ENCODE peak calls at places on chromosome 5, in ten cellular contexts. X is NCI-H748 treated with DMSO at 0.1 percent for 48 hours; Z is activated CD8-positive, alpha-beta memory T cell treated with anti-CD3 and anti-CD28 coated beads for 1 hour; J is ELF-1; O is left cardiac atrium; A is stimulated activated CD8-positive, alpha-beta memory T cell treated with anti-CD3 and anti-CD28 coated beads, Interleukin-15, amount 100 ng/mL, for 1 hour; Y is iPS DF 6.9; I is mesothelial cell of epicardium; F is mucosa of gallbladder; U is HFF-Myc. B is an unnamed sample.
A peak's percentile ranks its signal among the peaks of the same experiment; 100 is the strongest.

GRCh38 chr5:34007116-34007674 is 655 bp downstream of the AMACR start:
- DNase-seq in O (no peak), X (peak; percentile 65), Z (no peak), J (peak; percentile 31), Y (no peak), F (no peak), I (no peak), U (no peak), A (no peak), B (no peak)

GRCh38 chr5:142287096-142287972 is 37.5 kb downstream of the SPRY4 start:
- DNase-seq in F (no peak), U (no peak), O (no peak), X (no peak), Z (no peak), J (peak; percentile 88), Y (no peak), I (no peak), A (no peak), B (no peak)

GRCh38 chr5:111383288-111383970 is 128.9 kb downstream of the STARD4 start:
- DNase-seq in J (no peak), A (no peak), X (no peak), I (no peak), Z (no peak), U (no peak), O (no peak), F (no peak), Y (no peak), B (no peak)

GRCh38 chr5:15690611-15691010 is 190.6 kb downstream of the FBXL7 start:
- DNase-seq in F (no peak), J (no peak), A (no peak), X (no peak), Z (no peak), O (no peak), U (no peak), Y (no peak), I (no peak), B (no peak)

GRCh38 chr5:93580387-93581100 is 475 bp downstream of the NR2F1-AS1 start:
- DNase-seq in X (peak; percentile 75), I (peak; percentile 52), U (no peak), F (no peak), O (peak; percentile 47), Y (no peak), Z (no peak), A (no peak), J (peak; percentile 52), B (no peak)

GRCh38 chr5:102959055-102959454 is 160.9 kb downstream of the GIN1 start:
- DNase-seq in J (no peak), Y (no peak), O (no peak), U (peak; percentile 79), A (no peak), F (no peak), Z (no peak), I (no peak), X (no peak), B (no peak)

GRCh38 chr5:113245427-113246052 is 189.2 kb downstream of the TSSK1B start:
- DNase-seq in A (no peak), F (no peak), I (no peak), Z (no peak), U (no peak), X (no peak), O (no peak), J (peak; percentile 13), Y (no peak), B (no peak)

GRCh38 chr5:150525163-150525562 is 17.2 kb downstream of the NDST1 start:
- DNase-seq in O (no peak), Y (no peak), U (no peak), X (no peak), I (no peak), F (no peak), Z (no peak), A (no peak), J (no peak), B (no peak)

GRCh38 chr5:60487466-60487865 is 212.5 kb downstream of the DEPDC1B start:
- DNase-seq in Y (no peak), A (no peak), Z (no peak), X (no peak), F (no peak), I (no peak), J (no peak), U (no peak), O (no peak), B (peak; percentile 21)

GRCh38 chr5:17440766-17441165 is 57.3 kb upstream of the TAF11L2 start:
- DNase-seq in J (no peak), A (no peak), Y (no peak), Z (no peak), X (no peak), U (no peak), O (no peak), F (no peak), I (no peak), B (no peak)

GRCh38 chr5:174335682-174336364 is 290.3 kb downstream of the NSG2 start:
- DNase-seq in A (no peak), Y (no peak), J (no peak), I (no peak), O (no peak), X (no peak), Z (no peak), F (no peak), U (no peak), B (no peak)

GRCh38 chr5:158175664-158176507 is 316.9 kb upstream of the CLINT1 start:
- DNase-seq in Z (no peak), O (no peak), F (no peak), J (peak; percentile 12), I (no peak), U (no peak), X (no peak), A (no peak), Y (no peak), B (peak; percentile 61)

GRCh38 chr5:2686296-2686695 is 65.2 kb downstream of the IRX2 start:
- DNase-seq in J (peak; percentile 36), U (no peak), X (peak; percentile 70), I (no peak), F (no peak), Y (no peak), Z (no peak), O (no peak), A (no peak), B (no peak)

GRCh38 chr5:103375356-103375755 is 116.8 kb downstream of the MACIR start:
- DNase-seq in I (no peak), O (no peak), A (no peak), X (no peak), Y (no peak), J (no peak), Z (no peak), F (no peak), U (no peak), B (no peak)

GRCh38 chr5:168612996-168613395 is 33.8 kb upstream of the PANK3 start:
- DNase-seq in Y (no peak), X (no peak), Z (no peak), A (no peak), U (no peak), J (no peak), I (no peak), F (no peak), O (no peak), B (no peak)

GRCh38 chr5:170451764-170452365 is 52.0 kb upstream of the KCNIP1 start:
- DNase-seq in Z (no peak), U (no peak), I (no peak), X (no peak), O (no peak), J (no peak), Y (no peak), F (no peak), A (no peak), B (no peak)

GRCh38 chr5:90802695-90803317 is 244.2 kb downstream of the ADGRV1 start:
- DNase-seq in F (no peak), I (no peak), U (peak; percentile 1), A (no peak), Y (peak; percentile 29), O (no peak), X (peak; percentile 47), Z (no peak), J (peak; percentile 65), B (peak; percentile 8)

GRCh38 chr5:65066385-65066784 is 297.7 kb downstream of the CWC27 start:
- DNase-seq in F (no peak), O (no peak), U (no peak), I (no peak), A (no peak), Z (no peak), Y (no peak), J (peak; percentile 50), X (no peak), B (peak; percentile 22)

GRCh38 chr5:4271193-4271592 is 675.6 kb downstream of the IRX1 start:
- DNase-seq in Z (no peak), A (no peak), X (no peak), U (no peak), J (no peak), O (no peak), Y (no peak), F (no peak), I (no peak), B (no peak)

GRCh38 chr5:125372694-125373621 is 626.5 kb upstream of the ZNF608 start:
- DNase-seq in U (peak; percentile 39), A (no peak), X (peak; percentile 40), O (no peak), Z (no peak), F (no peak), J (peak; percentile 30), Y (no peak), I (no peak), B (no peak)